ENCODE peak calls at places on chromosomes 1 and 21, in four cellular contexts. J, K, T and I are unnamed samples.

GRCh38 chr1:33872275-33872674 is 8.4 kb downstream of the HMGB4 start:
- DNase-seq in J (peak), K (no peak), T (no peak), I (no peak)

GRCh38 chr1:165737196-165737595 is 31.5 kb downstream of the TMCO1 start:
- DNase-seq in J (no peak), K (no peak), T (no peak), I (no peak)

GRCh38 chr21:34534522-34534921 is 22.5 kb upstream of the KCNE1 start:
- DNase-seq in J (peak), K (no peak), T (no peak), I (no peak)

GRCh38 chr1:50422946-50423669 is at the start of gene DMRTA2:
- DNase-seq in J (no peak), K (no peak), T (peak), I (no peak)

GRCh38 chr1:118783095-118783758 is 204.9 kb downstream of the TBX15 start:
- DNase-seq in J (no peak), K (no peak), T (no peak), I (no peak)

GRCh38 chr1:172135076-172135672 is 285.3 kb upstream of the C1orf105 start:
- DNase-seq in J (no peak), K (no peak), T (no peak), I (peak)

GRCh38 chr1:158646465-158646864 is 40.0 kb downstream of the SPTA1 start:
- DNase-seq in J (no peak), K (no peak), T (no peak), I (no peak)

GRCh38 chr1:8412183-8412831 is 94.4 kb downstream of the SLC45A1 start:
- DNase-seq in J (no peak), K (no peak), T (no peak), I (no peak)

GRCh38 chr1:168135982-168136708 is 585 bp downstream of the GPR161 start:
- DNase-seq in J (peak), K (no peak), T (peak), I (peak)

GRCh38 chr1:93960641-93961147 is 51.5 kb upstream of the GCLM start:
- DNase-seq in J (no peak), K (no peak), T (no peak), I (no peak)

GRCh38 chr1:89670168-89670567 is 37.2 kb downstream of the LRRC8C start:
- DNase-seq in J (no peak), K (no peak), T (no peak), I (no peak)

GRCh38 chr1:21620461-21620860 is 48.7 kb downstream of the RAP1GAP start:
- DNase-seq in J (no peak), K (no peak), T (no peak), I (no peak)

GRCh38 chr1:230153655-230154296 is 86.7 kb downstream of the GALNT2 start:
- DNase-seq in J (no peak), K (no peak), T (no peak), I (no peak)